ENCODE peak calls at places on chromosomes 7 and 10, in nine cellular contexts. V is heart right ventricle; U is activated naive CD8-positive, alpha-beta T cell treated with anti-CD3 and anti-CD28 coated beads, Interleukin-2, amount 10 ng/mL, durations not matched to agents 7 days and 5 days; K is ACHN; Z is skeletal muscle cell; J is T-cell; C is GM12892; M is ureter; H is H9. W is an unnamed sample.

GRCh38 chr7:80584778-80585177 is 53.7 kb upstream of the CD36 start:
- DNase-seq in V (no peak), U (no peak), K (peak), Z (peak), J (no peak), C (no peak), M (no peak), H (no peak), W (no peak)

GRCh38 chr10:35347088-35347487 is 10.8 kb downstream of the CCNY start:
- DNase-seq in V (no peak), U (no peak), K (no peak), Z (no peak), J (no peak), C (no peak), M (no peak), H (no peak), W (no peak)

GRCh38 chr7:135978624-135979023 is 1.5 kb upstream of the MTPN start:
- DNase-seq in V (no peak), U (no peak), K (no peak), Z (no peak), J (no peak), C (no peak), M (no peak), H (no peak), W (no peak)

GRCh38 chr7:96321041-96321669 is 743 bp downstream of the SLC25A13 start:
- DNase-seq in V (peak), U (no peak), K (peak), Z (peak), J (peak), C (no peak), M (peak), H (peak), W (no peak)

GRCh38 chr10:77877461-77878344 is 48.9 kb downstream of the DLG5 start:
- DNase-seq in V (peak), U (peak), K (no peak), Z (peak), J (peak), C (no peak), M (peak), H (peak), W (no peak)

GRCh38 chr7:46660402-46660801 is 739.3 kb upstream of the IGFBP3 start:
- DNase-seq in V (no peak), U (no peak), K (no peak), Z (no peak), J (no peak), C (no peak), M (no peak), H (no peak), W (no peak)

GRCh38 chr10:108691126-108691525 is 1232.2 kb downstream of the XPNPEP1 start:
- DNase-seq in V (no peak), U (no peak), K (no peak), Z (no peak), J (no peak), C (no peak), M (no peak), H (no peak), W (no peak)

GRCh38 chr10:94239696-94240095 is 123.0 kb downstream of the NOC3L start:
- DNase-seq in V (no peak), U (no peak), K (no peak), Z (no peak), J (no peak), C (no peak), M (no peak), H (no peak), W (no peak)

GRCh38 chr7:107312418-107312817 is 143.6 kb downstream of the HBP1 start:
- DNase-seq in V (no peak), U (no peak), K (no peak), Z (no peak), J (no peak), C (no peak), M (no peak), H (no peak), W (no peak)

GRCh38 chr10:67779455-67780205 is 58.4 kb downstream of the DNAJC12 start:
- DNase-seq in V (no peak), U (no peak), K (peak), Z (peak), J (peak), C (no peak), M (peak), H (peak), W (peak)

GRCh38 chr7:151125835-151126481 is 39.7 kb downstream of the AGAP3 start:
- DNase-seq in V (no peak), U (no peak), K (no peak), Z (no peak), J (no peak), C (no peak), M (no peak), H (no peak), W (no peak)

GRCh38 chr10:3172081-3172445 is 519 bp downstream of the PITRM1 start:
- DNase-seq in V (no peak), U (no peak), K (peak), Z (no peak), J (no peak), C (no peak), M (no peak), H (no peak), W (peak)

GRCh38 chr7:2668401-2668800 is 19.6 kb upstream of the AMZ1 start:
- DNase-seq in V (peak), U (no peak), K (peak), Z (no peak), J (no peak), C (no peak), M (no peak), H (no peak), W (no peak)

GRCh38 chr7:24477807-24478655 is 95.2 kb upstream of the PALS2 start:
- DNase-seq in V (no peak), U (no peak), K (peak), Z (peak), J (no peak), C (no peak), M (no peak), H (peak), W (no peak)

GRCh38 chr10:29243750-29244149 is 45.1 kb upstream of the LYZL1 start:
- DNase-seq in V (no peak), U (no peak), K (peak), Z (no peak), J (no peak), C (no peak), M (no peak), H (peak), W (no peak)

GRCh38 chr7:37109853-37110252 is 338.8 kb downstream of the ELMO1 start:
- DNase-seq in V (no peak), U (no peak), K (no peak), Z (no peak), J (no peak), C (no peak), M (no peak), H (no peak), W (no peak)

GRCh38 chr10:60230892-60231291 is 158.8 kb downstream of the ANK3 start:
- DNase-seq in V (no peak), U (no peak), K (no peak), Z (peak), J (no peak), C (no peak), M (no peak), H (no peak), W (no peak)